ENCODE peak calls at places on chromosomes 3 and 15, in four cellular contexts. One of them, this sample, is unnamed.

GRCh38 chr3:78086150-78086549 is 1046.3 kb downstream of the ROBO2 start:
- DNase-seq in H9: no peak
- DNase-seq in IMR-90: peak
- DNase-seq in H1: no peak
- DNase-seq in this sample: no peak

GRCh38 chr3:140196970-140197369 is 262.0 kb downstream of the CLSTN2 start:
- DNase-seq in H9: no peak
- DNase-seq in IMR-90: no peak
- DNase-seq in H1: no peak
- DNase-seq in this sample: no peak

GRCh38 chr3:193030276-193030675 is 112.6 kb upstream of the MB21D2 start:
- DNase-seq in H9: no peak
- DNase-seq in IMR-90: peak
- DNase-seq in H1: no peak
- DNase-seq in this sample: no peak

GRCh38 chr3:30456263-30456662 is 150.1 kb upstream of the TGFBR2 start:
- DNase-seq in H9: no peak
- DNase-seq in IMR-90: no peak
- DNase-seq in H1: no peak
- DNase-seq in this sample: no peak

GRCh38 chr15:61629269-61629668 is 400.2 kb upstream of the RORA start:
- DNase-seq in H9: no peak
- DNase-seq in IMR-90: no peak
- DNase-seq in H1: no peak
- DNase-seq in this sample: no peak

GRCh38 chr3:156334841-156335545 is 214.6 kb downstream of the KCNAB1 start:
- DNase-seq in H9: no peak
- DNase-seq in IMR-90: no peak
- DNase-seq in H1: no peak
- DNase-seq in this sample: no peak

GRCh38 chr15:75076277-75076676 is 52.9 kb downstream of the PPCDC start:
- DNase-seq in H9: no peak
- DNase-seq in IMR-90: no peak
- DNase-seq in H1: no peak
- DNase-seq in this sample: no peak

GRCh38 chr3:15332405-15333098 is at the start of gene SH3BP5:
- DNase-seq in H9: peak
- DNase-seq in IMR-90: peak
- DNase-seq in H1: peak
- DNase-seq in this sample: peak

GRCh38 chr3:45214061-45214680 is 11.9 kb downstream of the TMEM158 start:
- DNase-seq in H9: peak
- DNase-seq in IMR-90: no peak
- DNase-seq in H1: no peak
- DNase-seq in this sample: peak

GRCh38 chr15:33852570-33852969 is 115.7 kb upstream of the CHRM5 start:
- DNase-seq in H9: no peak
- DNase-seq in IMR-90: peak
- DNase-seq in H1: no peak
- DNase-seq in this sample: peak

GRCh38 chr3:149702691-149703426 is 45.0 kb upstream of the WWTR1 start:
- DNase-seq in H9: no peak
- DNase-seq in IMR-90: peak
- DNase-seq in H1: no peak
- DNase-seq in this sample: no peak

GRCh38 chr15:39976291-39977274 is 42.7 kb downstream of the EIF2AK4 start:
- DNase-seq in H9: peak
- DNase-seq in IMR-90: peak
- DNase-seq in H1: peak
- DNase-seq in this sample: peak

GRCh38 chr3:44968447-44968858 is 7.5 kb downstream of the ZDHHC3 start:
- DNase-seq in H9: no peak
- DNase-seq in IMR-90: no peak
- DNase-seq in H1: no peak
- DNase-seq in this sample: no peak

GRCh38 chr3:50388021-50388719 is 28.8 kb upstream of the TMEM115 start:
- DNase-seq in H9: peak
- DNase-seq in IMR-90: no peak
- DNase-seq in H1: peak
- DNase-seq in this sample: peak
- H2BK120ac ChIP-seq in H9: no peak
- H2BK120ac ChIP-seq in IMR-90: no peak
- H2BK120ac ChIP-seq in H1: no peak
- H2BK120ac ChIP-seq in this sample: no peak

DNA sequence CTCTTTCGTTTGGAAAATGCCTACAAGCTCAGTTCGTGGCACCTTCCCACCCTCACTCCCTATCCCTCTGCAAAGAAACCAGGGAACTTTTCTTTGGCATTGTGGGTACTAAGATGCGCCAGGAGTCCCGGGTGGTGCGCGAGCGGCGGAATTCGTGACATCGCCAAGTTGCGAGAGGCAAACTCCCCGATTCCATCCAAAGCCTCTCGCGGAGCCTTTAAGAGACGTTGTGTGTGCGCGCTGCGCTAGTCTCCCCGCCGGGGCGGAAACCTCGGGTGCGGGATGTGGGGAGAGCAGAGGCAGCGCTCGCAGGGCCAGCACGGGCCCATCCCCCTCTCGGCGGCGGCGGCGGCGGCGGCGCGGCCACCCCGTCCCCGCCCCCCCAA is 443 bp upstream of the NR2F2 start:
- DNase-seq in H9: peak
- DNase-seq in IMR-90: peak
- DNase-seq in H1: peak
- DNase-seq in this sample: no peak
- H4K8ac ChIP-seq in H9: no peak
- H4K8ac ChIP-seq in IMR-90: peak
- H4K8ac ChIP-seq in H1: no peak
- H4K8ac ChIP-seq in this sample: no peak

GRCh38 chr15:35080226-35080625 is 4.9 kb downstream of the NANOGP8 start:
- DNase-seq in H9: no peak
- DNase-seq in IMR-90: peak
- DNase-seq in H1: no peak
- DNase-seq in this sample: no peak
- H4K5ac ChIP-seq in H9: no peak
- H4K5ac ChIP-seq in IMR-90: no peak
- H4K5ac ChIP-seq in H1: no peak
- H4K5ac ChIP-seq in this sample: no peak

GRCh38 chr15:66846031-66846430 is 144.0 kb downstream of the SMAD6 start:
- DNase-seq in H9: no peak
- DNase-seq in IMR-90: no peak
- DNase-seq in H1: no peak
- DNase-seq in this sample: no peak

GRCh38 chr15:66844747-66845145 is 142.7 kb downstream of the SMAD6 start:
- DNase-seq in H9: no peak
- DNase-seq in IMR-90: no peak
- DNase-seq in H1: no peak
- DNase-seq in this sample: no peak

GRCh38 chr15:66844041-66844746 is 142.2 kb downstream of the SMAD6 start:
- DNase-seq in H9: no peak
- DNase-seq in IMR-90: no peak
- DNase-seq in H1: no peak
- DNase-seq in this sample: peak

GRCh38 chr15:66846811-66847210 is 144.8 kb downstream of the SMAD6 start:
- DNase-seq in H9: peak
- DNase-seq in IMR-90: no peak
- DNase-seq in H1: no peak
- DNase-seq in this sample: no peak

DNA sequence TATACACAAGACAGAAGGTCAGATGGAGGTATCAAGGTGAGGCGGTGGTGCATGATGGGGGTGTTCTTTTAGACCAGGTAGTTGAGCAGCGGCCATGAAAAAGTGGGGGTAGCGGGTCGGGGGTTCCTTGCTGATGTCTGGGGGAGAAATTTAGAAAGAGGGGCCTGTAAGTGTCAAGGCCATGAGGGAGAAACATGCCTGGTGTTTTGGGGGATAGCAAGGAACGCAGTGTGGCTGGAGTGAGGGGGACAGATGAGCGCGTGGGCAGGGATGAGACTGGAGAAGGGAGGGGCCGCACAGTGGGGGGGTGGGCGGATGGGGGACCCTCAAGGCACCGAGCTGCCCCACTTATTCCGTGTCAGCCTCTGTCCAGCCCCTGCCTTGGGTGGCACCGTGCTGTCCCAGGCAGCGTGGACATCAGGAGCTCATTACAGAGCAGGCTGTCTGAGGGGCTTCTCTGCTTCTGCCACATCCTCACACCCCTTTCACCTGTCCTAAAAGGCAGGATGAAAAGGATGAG is 143.3 kb downstream of the SMAD6 start:
- DNase-seq in H9: peak
- DNase-seq in IMR-90: no peak
- DNase-seq in H1: no peak
- DNase-seq in this sample: no peak
- H2BK120ac ChIP-seq in H9: no peak
- H2BK120ac ChIP-seq in IMR-90: no peak
- H2BK120ac ChIP-seq in H1: no peak
- H2BK120ac ChIP-seq in this sample: no peak

DNA sequence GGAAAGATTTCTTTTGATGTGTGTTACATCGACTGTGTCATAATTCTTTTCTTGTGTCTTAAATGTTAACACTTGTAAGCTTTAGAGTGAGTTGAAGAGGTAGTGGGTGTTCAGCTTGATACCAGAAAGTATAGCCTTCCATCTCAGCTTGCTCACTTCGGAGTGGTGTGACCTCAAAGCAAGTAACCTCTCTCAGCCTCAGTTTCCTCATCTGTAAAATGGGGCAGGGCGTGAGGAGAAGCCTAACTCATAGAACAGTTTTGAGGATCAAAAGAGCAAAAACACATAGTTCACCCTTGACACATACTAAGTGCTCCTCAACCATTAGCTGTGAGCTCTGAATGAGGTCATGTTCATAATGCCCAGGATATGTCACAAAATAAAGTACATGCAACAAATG is 434.8 kb upstream of the PROK2 start:
- DNase-seq in H9: no peak
- DNase-seq in IMR-90: no peak
- DNase-seq in H1: no peak
- DNase-seq in this sample: no peak
- H4K8ac ChIP-seq in H9: no peak
- H4K8ac ChIP-seq in IMR-90: no peak
- H4K8ac ChIP-seq in H1: no peak
- H4K8ac ChIP-seq in this sample: no peak

GRCh38 chr3:33186524-33187367 is 31.9 kb downstream of the SUSD5 start:
- DNase-seq in H9: no peak
- DNase-seq in IMR-90: peak
- DNase-seq in H1: no peak
- DNase-seq in this sample: no peak
- H4K5ac ChIP-seq in H9: no peak
- H4K5ac ChIP-seq in IMR-90: no peak
- H4K5ac ChIP-seq in H1: no peak
- H4K5ac ChIP-seq in this sample: no peak

DNA sequence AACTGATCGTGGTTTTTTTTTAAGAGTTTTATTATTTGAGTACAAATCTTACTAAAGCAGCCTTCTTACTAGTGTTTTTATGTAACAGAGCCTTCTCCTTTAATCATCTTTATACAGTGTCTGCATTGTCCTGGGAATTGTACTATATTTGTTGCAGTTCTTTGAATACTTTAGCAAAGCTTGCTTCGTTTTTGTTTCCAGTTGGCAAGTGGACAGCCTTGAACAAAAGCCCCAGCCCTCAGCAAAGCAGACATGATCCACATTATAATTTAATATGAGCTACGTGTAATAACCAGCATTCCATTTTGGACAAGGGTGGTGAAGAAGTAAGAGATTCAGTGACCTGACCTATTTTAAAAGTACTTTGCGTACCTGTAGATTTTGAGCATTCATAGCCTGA is 112.2 kb upstream of the FLNB start:
- DNase-seq in H9: no peak
- DNase-seq in IMR-90: no peak
- DNase-seq in H1: no peak
- DNase-seq in this sample: no peak
- H2BK120ac ChIP-seq in H9: no peak
- H2BK120ac ChIP-seq in IMR-90: no peak
- H2BK120ac ChIP-seq in H1: no peak
- H2BK120ac ChIP-seq in this sample: no peak

GRCh38 chr3:194766845-194767244 is 81.2 kb downstream of the FAM43A start:
- DNase-seq in H9: no peak
- DNase-seq in IMR-90: no peak
- DNase-seq in H1: no peak
- DNase-seq in this sample: no peak

GRCh38 chr3:194767430-194768207 is 81.9 kb downstream of the FAM43A start:
- DNase-seq in H9: no peak
- DNase-seq in IMR-90: no peak
- DNase-seq in H1: no peak
- DNase-seq in this sample: no peak

GRCh38 chr3:194768586-194768985 is 82.9 kb downstream of the FAM43A start:
- DNase-seq in H9: no peak
- DNase-seq in IMR-90: no peak
- DNase-seq in H1: no peak
- DNase-seq in this sample: no peak

GRCh38 chr3:194772241-194773000 is 86.7 kb downstream of the FAM43A start:
- DNase-seq in H9: no peak
- DNase-seq in IMR-90: no peak
- DNase-seq in H1: no peak
- DNase-seq in this sample: no peak

GRCh38 chr3:194769020-194769643 is 83.4 kb downstream of the FAM43A start:
- DNase-seq in H9: peak
- DNase-seq in IMR-90: peak
- DNase-seq in H1: peak
- DNase-seq in this sample: peak
- H4K8ac ChIP-seq in H9: no peak
- H4K8ac ChIP-seq in IMR-90: peak
- H4K8ac ChIP-seq in H1: no peak
- H4K8ac ChIP-seq in this sample: no peak

GRCh38 chr3:127604035-127604434 is 5.8 kb downstream of the MCM2 start:
- DNase-seq in H9: no peak
- DNase-seq in IMR-90: no peak
- DNase-seq in H1: no peak
- DNase-seq in this sample: no peak
- H4K5ac ChIP-seq in H9: no peak
- H4K5ac ChIP-seq in IMR-90: no peak
- H4K5ac ChIP-seq in H1: no peak
- H4K5ac ChIP-seq in this sample: no peak

This sample was measured in mesendoderm.